ENCODE peak calls at places on chromosomes 7 and 10, in ten cellular contexts. T is nephron progenitor cell, C is fibroblast of lung, X is Calu3, M is lower lobe of right lung, U is fibroblast of the aortic adventitia, E is left ventricle myocardium inferior, J is omental fat pad, L is tibial artery, I is brain microvascular endothelial cell. K is an unnamed sample.

GRCh38 chr7:75847707-75848106 is 31.1 kb upstream of the RHBDD2 start:
- DNase-seq in L (no peak), T (no peak), C (no peak), J (no peak), E (no peak), I (no peak), M (no peak), X (no peak), U (no peak), K (no peak)

GRCh38 chr10:23294638-23295247 is 49.9 kb downstream of the C10orf67 start:
- DNase-seq in E (no peak), J (no peak), T (no peak), C (no peak), X (no peak), L (no peak), U (peak), M (no peak), I (no peak), K (no peak)

GRCh38 chr7:157815061-157816022 is 478.5 kb downstream of the DNAJB6 start:
- DNase-seq in U (no peak), X (no peak), E (no peak), L (no peak), T (no peak), J (no peak), C (no peak), M (peak), I (no peak), K (no peak)

GRCh38 chr7:103446046-103446520 is at the start of gene SLC26A5:
- DNase-seq in I (no peak), C (no peak), J (no peak), M (peak), L (no peak), X (peak), E (no peak), U (no peak), T (peak), K (peak)

GRCh38 chr10:28892818-28893547 is 215.7 kb downstream of the BAMBI start:
- DNase-seq in E (no peak), X (no peak), L (no peak), U (peak), J (no peak), C (peak), I (peak), T (no peak), M (no peak), K (no peak)

GRCh38 chr10:13990392-13990805 is 340.3 kb downstream of the FRMD4A start:
- DNase-seq in I (no peak), J (no peak), U (peak), E (peak), X (no peak), L (no peak), M (no peak), C (peak), T (peak), K (no peak)

GRCh38 chr7:49513939-49514338 is 259.5 kb upstream of the VWC2 start:
- DNase-seq in E (no peak), C (no peak), X (no peak), U (no peak), T (no peak), M (no peak), L (no peak), I (no peak), J (no peak), K (no peak)

GRCh38 chr7:132742152-132742551 is 165.9 kb upstream of the PLXNA4 start:
- DNase-seq in I (peak), T (no peak), X (peak), C (peak), U (peak), L (no peak), J (no peak), M (peak), E (no peak), K (no peak)

GRCh38 chr7:151626422-151627115 is 106.9 kb upstream of the RHEB start:
- DNase-seq in U (no peak), C (peak), I (no peak), X (peak), M (no peak), J (no peak), L (no peak), T (peak), E (no peak), K (peak)

GRCh38 chr7:45088821-45089313 is at the start of gene NACAD:
- DNase-seq in E (peak), X (no peak), T (peak), C (peak), U (peak), J (no peak), M (no peak), I (no peak), L (peak), K (no peak)

GRCh38 chr7:38002689-38003088 is 82.2 kb downstream of the EPDR1 start:
- DNase-seq in X (no peak), J (no peak), M (no peak), E (no peak), I (no peak), T (no peak), U (peak), L (no peak), C (no peak), K (no peak)

GRCh38 chr10:73911553-73912004 is 647 bp downstream of the PLAU start:
- DNase-seq in I (no peak), J (no peak), X (no peak), T (no peak), L (no peak), M (no peak), U (peak), C (peak), E (no peak), K (no peak)

DNA sequence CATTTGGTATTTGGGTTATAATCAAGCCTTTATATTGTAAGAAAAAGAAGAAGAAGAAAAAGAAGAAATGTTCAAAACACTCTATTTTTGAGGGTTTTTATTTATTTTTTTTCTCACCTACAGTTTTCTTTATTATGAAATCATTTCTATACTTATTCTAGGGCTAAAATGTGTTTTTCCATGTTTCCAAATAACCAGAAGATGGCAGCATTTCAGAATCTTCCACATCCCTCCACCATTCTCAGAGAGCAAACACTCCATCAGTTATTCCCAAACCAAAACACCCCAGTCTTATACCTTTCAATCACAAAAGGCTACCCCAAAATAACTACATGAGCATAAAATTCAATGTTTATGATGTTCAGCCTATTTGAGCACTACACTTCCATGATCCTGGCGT is 38.7 kb upstream of the PPP1R17 start:
- DNase-seq in L (no peak), I (peak), U (no peak), M (no peak), T (no peak), C (no peak), E (no peak), X (no peak), J (no peak), K (no peak)
- TF ChIP-seq CTCF in L (no peak), I (peak), U (peak), M (peak), T (peak), C (no peak), E (peak), X (peak), J (no peak), K (peak)

DNA sequence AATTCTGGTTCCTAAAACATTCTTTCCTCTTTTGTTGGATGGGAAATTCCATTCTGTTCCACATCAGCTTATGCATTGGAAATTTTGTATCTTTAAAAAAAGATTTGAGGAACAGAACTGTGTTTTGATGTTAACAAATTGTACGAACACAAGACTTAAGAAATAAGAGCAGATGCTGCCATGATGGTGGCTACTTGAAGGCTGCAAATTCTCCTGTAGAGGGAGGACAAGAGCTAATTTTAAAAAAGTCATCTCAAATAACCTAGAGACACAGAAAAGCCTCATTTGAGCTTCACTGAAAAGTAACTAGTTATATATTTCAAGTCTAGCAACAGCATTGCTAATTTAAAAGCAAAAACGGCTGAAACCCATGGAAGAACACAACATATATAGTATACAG is 29.8 kb downstream of the NDUFB2 start:
- DNase-seq in M (no peak), U (peak), I (peak), J (no peak), L (no peak), C (peak), T (no peak), E (no peak), X (no peak), K (no peak)
- TF ChIP-seq CTCF in M (no peak), U (peak), I (peak), J (no peak), L (no peak), C (peak), T (peak), E (peak), X (no peak), K (peak)

GRCh38 chr7:34317039-34317438 is 341.0 kb upstream of the NPSR1 start:
- DNase-seq in M (no peak), I (no peak), C (no peak), X (no peak), T (no peak), E (no peak), J (no peak), L (no peak), U (no peak), K (no peak)

GRCh38 chr7:34320412-34320811 is 337.6 kb upstream of the NPSR1 start:
- DNase-seq in M (no peak), L (no peak), E (no peak), J (no peak), U (no peak), X (no peak), C (no peak), T (no peak), I (no peak), K (no peak)

GRCh38 chr7:34322841-34323240 is 335.2 kb upstream of the NPSR1 start:
- DNase-seq in T (no peak), E (no peak), L (no peak), X (no peak), U (no peak), J (no peak), M (no peak), C (no peak), I (no peak), K (no peak)

DNA sequence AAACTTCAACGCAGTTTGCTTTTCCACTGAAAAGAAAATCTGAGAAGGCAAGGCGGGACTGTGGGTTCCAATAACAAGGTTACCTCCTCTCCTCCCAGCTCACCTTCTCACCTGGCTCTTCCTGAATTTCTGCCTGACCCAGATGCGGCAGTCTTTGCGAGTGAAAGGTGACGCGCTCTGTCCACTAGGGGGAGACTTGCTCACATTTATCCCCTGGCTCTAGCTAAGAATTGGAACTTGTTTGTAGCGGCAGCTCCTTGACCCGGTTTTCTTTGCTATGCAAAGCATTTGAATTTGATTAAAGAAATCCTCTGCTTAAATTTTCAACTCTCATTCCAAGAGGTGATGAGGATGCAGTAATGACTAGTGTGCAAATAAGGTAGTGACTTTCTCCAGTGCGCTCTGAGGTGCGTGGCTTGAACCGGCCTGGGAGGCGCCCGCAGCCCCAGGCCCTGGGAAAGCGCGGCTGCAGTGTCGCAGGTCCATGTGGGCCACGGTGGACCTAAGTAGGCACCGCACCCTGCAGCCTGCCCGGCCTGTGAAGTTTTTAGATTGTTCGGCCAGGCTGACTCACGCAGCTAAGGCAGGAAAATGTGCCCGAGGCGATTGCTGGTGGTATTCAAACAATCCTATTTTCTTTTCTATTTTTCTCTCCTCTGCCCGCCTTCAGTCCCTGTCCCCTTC is 336.9 kb upstream of the NPSR1 start:
- DNase-seq in M (peak), T (peak), X (peak), L (peak), I (peak), U (peak), J (peak), C (peak), E (peak), K (peak)
- TF ChIP-seq CTCF in M (peak), T (peak), X (peak), L (peak), I (peak), U (peak), J (no peak), C (peak), E (peak), K (peak)

DNA sequence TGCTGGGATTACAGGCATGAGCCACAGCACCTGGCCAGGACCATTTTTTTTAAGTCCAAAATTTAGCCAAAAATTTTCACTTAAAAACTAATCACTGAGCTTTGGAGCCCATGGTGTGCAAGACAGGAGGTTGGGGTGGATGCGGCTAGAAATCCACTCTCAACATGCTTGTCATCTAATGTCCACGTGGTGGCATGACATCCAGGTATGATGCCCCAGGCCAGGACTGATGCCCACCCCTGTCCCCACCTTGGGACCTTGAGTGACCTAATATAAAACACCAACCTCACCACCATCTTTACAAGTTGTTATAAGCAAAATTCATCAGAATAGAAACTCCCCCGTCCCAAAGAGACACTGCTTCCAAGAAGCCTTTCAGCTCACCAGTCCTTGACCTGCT is 20.4 kb upstream of the IMPDH1 start:
- DNase-seq in I (no peak), L (no peak), E (no peak), T (no peak), M (no peak), X (no peak), C (no peak), U (no peak), J (no peak), K (no peak)
- TF ChIP-seq CTCF in I (no peak), L (no peak), E (peak), T (no peak), M (no peak), X (no peak), C (no peak), U (no peak), J (no peak), K (no peak)

GRCh38 chr7:128395748-128396147 is 14.0 kb downstream of the IMPDH1 start:
- DNase-seq in I (no peak), E (no peak), T (no peak), J (no peak), X (no peak), U (no peak), M (no peak), C (no peak), L (no peak), K (no peak)
- TF ChIP-seq CTCF in I (peak), E (no peak), T (no peak), J (no peak), X (no peak), U (no peak), M (no peak), C (no peak), L (no peak), K (no peak)

GRCh38 chr7:129334473-129334872 is 99.8 kb upstream of the STRIP2 start:
- DNase-seq in M (no peak), C (no peak), X (no peak), E (no peak), I (no peak), L (no peak), J (no peak), T (no peak), U (no peak), K (no peak)
- TF ChIP-seq CTCF in M (no peak), C (no peak), X (no peak), E (peak), I (no peak), L (no peak), J (no peak), T (no peak), U (no peak), K (no peak)

GRCh38 chr10:133394064-133394663 is at the start of gene MTG1:
- DNase-seq in M (peak), U (peak), T (peak), X (peak), J (peak), C (peak), I (peak), E (peak), L (peak), K (peak)
- TF ChIP-seq CTCF in M (peak), U (peak), T (no peak), X (no peak), J (no peak), C (no peak), I (peak), E (peak), L (peak), K (peak)

GRCh38 chr10:122142652-122143237 is 128.4 kb upstream of the BTBD16 start:
- DNase-seq in E (peak), J (no peak), L (no peak), C (no peak), U (no peak), I (no peak), M (no peak), T (peak), X (peak), K (peak)
- TF ChIP-seq CTCF in E (peak), J (no peak), L (peak), C (peak), U (peak), I (peak), M (peak), T (peak), X (peak), K (peak)

GRCh38 chr10:1297566-1298301 is 241.5 kb downstream of the WDR37 start:
- DNase-seq in C (no peak), T (peak), J (no peak), M (no peak), E (no peak), X (no peak), U (no peak), I (no peak), L (no peak), K (no peak)
- TF ChIP-seq CTCF in C (no peak), T (no peak), J (no peak), M (no peak), E (no peak), X (no peak), U (no peak), I (peak), L (no peak), K (peak)

DNA sequence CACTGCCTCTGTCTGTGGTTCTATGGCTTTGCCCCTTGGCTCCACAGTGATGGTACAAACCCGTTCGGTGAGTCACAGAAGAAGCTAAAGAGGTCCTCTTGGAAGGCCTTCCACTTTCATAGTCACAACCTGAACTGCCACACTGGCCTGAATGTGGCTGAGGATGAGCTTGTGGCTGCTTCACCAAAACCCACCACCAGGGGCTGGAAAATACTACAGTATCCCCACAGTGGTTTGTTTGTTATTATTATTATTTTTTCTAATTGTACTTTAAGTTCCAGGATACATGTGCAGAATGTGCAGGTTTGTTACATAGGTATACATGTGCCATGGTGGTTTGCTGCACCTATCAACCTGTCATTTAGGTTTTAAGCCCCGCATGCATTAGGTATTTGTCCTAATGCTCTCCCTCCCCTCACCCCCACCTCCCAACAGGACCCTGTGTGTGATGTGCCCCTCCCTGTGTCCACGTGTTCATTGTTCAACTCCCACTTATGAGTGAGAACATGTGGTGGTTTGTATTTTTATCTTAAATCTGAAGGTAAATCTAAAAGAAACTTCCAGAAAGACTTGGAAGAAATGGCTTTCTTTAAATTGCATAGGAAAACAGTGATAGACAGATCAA is 160.8 kb upstream of the NPSR1 start:
- DNase-seq in T (peak), X (peak), J (no peak), E (no peak), U (no peak), C (no peak), L (no peak), M (no peak), I (peak), K (no peak)
- TF ChIP-seq CTCF in T (peak), X (peak), J (no peak), E (peak), U (peak), C (no peak), L (no peak), M (no peak), I (peak), K (peak)